ENCODE peak calls at places on chromosomes 3 and 15, in seven cellular contexts. Y is H1, D is HepG2, N is HCT116, P is K562, G is GM12878, K is SK-N-SH. Q is an unnamed sample.

GRCh38 chr3:84039091-84039490 is 919.7 kb upstream of the CADM2 start:
- DNase-seq in G (no peak), N (no peak), K (no peak), D (no peak), P (no peak), Y (no peak), Q (no peak)

GRCh38 chr15:39251413-39252197 is 329.3 kb upstream of the THBS1 start:
- DNase-seq in D (no peak), K (no peak), Y (no peak), N (no peak), G (peak; percentile 26), P (no peak), Q (no peak)

GRCh38 chr15:67127925-67128324 is 62.5 kb downstream of the SMAD3 start:
- DNase-seq in Y (no peak), P (no peak), N (peak; percentile 76), D (no peak), G (no peak), K (no peak), Q (no peak)

GRCh38 chr3:122005033-122005565 is 16.9 kb downstream of the ILDR1 start:
- DNase-seq in P (peak; percentile 45), G (peak; percentile 74), N (no peak), Y (no peak), D (no peak), K (no peak), Q (no peak)

GRCh38 chr15:29670266-29670665 is 152.0 kb downstream of the TJP1 start:
- DNase-seq in P (no peak), G (no peak), N (no peak), K (no peak), Y (no peak), D (no peak), Q (no peak)

GRCh38 chr3:56769125-56769709 is 32.5 kb downstream of the ARHGEF3 start:
- DNase-seq in K (no peak), Y (no peak), D (no peak), P (no peak), N (no peak), G (no peak), Q (no peak)

GRCh38 chr3:48018841-48019240 is 2.6 kb upstream of the MAP4 start:
- DNase-seq in G (no peak), D (peak; percentile 12), N (no peak), Y (no peak), K (no peak), P (no peak), Q (no peak)

GRCh38 chr3:126552688-126553283 is 5.9 kb downstream of the C3orf22 start:
- DNase-seq in K (peak; percentile 40), P (no peak), G (no peak), Y (peak; percentile 39), D (no peak), N (no peak), Q (no peak)

GRCh38 chr15:64895285-64896065 is 16.2 kb upstream of the ANKDD1A start:
- DNase-seq in D (no peak), P (no peak), Y (no peak), N (no peak), G (peak; percentile 77), K (no peak), Q (no peak)

GRCh38 chr3:65905648-65906211 is 133.0 kb downstream of the MAGI1 start:
- DNase-seq in D (no peak), G (no peak), N (no peak), K (no peak), Y (no peak), P (no peak), Q (no peak)

GRCh38 chr3:53350652-53351051 is 3.3 kb upstream of the DCP1A start:
- DNase-seq in G (no peak), Y (peak; percentile 43), K (peak; percentile 36), D (peak; percentile 14), N (peak; percentile 18), P (peak; percentile 41), Q (peak; percentile 18)

GRCh38 chr15:45573961-45574629 is 13.1 kb upstream of the BLOC1S6 start:
- DNase-seq in Y (peak; percentile 94), D (peak; percentile 61), G (no peak), P (peak; percentile 19), N (peak; percentile 53), K (peak; percentile 28), Q (peak; percentile 19)

GRCh38 chr15:64681424-64682024 is 93.9 kb downstream of the RBPMS2 start:
- DNase-seq in Y (no peak), G (no peak), P (peak; percentile 60), D (peak; percentile 72), K (peak; percentile 89), N (peak; percentile 61), Q (peak; percentile 79)

GRCh38 chr3:88219138-88219792 is 69.5 kb downstream of the C3orf38 start:
- DNase-seq in K (peak; percentile 28), N (no peak), Y (peak; percentile 66), P (no peak), D (peak; percentile 69), G (no peak), Q (peak; percentile 53)

GRCh38 chr3:22934973-22935372 is 268.2 kb upstream of the UBE2E2 start:
- DNase-seq in D (no peak), Y (no peak), K (no peak), N (no peak), G (no peak), P (no peak), Q (no peak)

GRCh38 chr3:77835916-77836315 is 796.0 kb downstream of the ROBO2 start:
- DNase-seq in D (no peak), Y (no peak), G (no peak), P (no peak), N (no peak), K (no peak), Q (no peak)

GRCh38 chr15:85582076-85582718 is 201.8 kb downstream of the AKAP13 start:
- DNase-seq in Y (no peak), N (no peak), G (peak; percentile 34), D (no peak), P (no peak), K (no peak), Q (no peak)
- TF ChIP-seq JUND in Y (no peak), N (no peak), G (no peak), D (no peak), P (no peak), K (no peak), Q (no peak)

DNA sequence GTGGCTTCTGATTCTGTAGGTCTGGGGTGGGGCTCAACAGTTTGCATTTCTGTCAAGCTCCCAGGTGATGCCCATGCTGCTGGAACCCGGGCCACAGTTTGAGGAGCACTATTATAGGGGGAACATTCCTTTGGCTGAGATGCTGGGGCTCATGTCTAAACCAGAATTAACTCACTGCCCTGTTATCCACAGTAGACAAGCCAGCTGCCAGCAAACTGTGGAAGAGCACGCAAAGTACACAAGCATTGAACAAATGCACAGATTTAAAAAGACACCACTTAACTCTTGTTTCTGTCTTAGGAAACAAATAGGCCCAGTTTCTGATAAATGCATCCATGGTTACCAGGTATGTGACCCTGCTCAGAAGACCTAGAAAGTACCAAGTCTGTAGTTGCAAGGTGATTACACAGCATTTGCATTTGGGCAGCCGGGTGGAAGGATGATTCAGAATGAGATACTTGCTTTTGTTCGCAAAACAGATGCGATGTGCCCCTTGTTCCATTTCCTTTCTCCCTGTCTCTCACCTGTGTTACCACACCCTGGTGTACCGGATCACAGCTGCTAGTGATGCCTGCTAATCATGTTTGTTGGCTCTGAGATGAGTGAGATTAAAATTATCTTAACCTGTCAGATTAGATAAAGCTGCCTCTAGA is 12.4 kb downstream of the GYG1 start:
- DNase-seq in K (no peak), Y (no peak), P (no peak), D (no peak), N (no peak), G (no peak), Q (no peak)
- TF ChIP-seq JUND in K (no peak), Y (no peak), P (no peak), D (no peak), N (no peak), G (no peak), Q (no peak)

GRCh38 chr3:196517919-196518318 is 2.8 kb upstream of the SMCO1 start:
- DNase-seq in G (no peak), N (no peak), D (no peak), P (no peak), K (no peak), Y (no peak), Q (peak; percentile 98)

GRCh38 chr3:196514913-196515621 is at the start of gene SMCO1:
- DNase-seq in Y (no peak), D (no peak), G (no peak), K (no peak), N (no peak), P (no peak), Q (no peak)

GRCh38 chr3:196519738-196520122 is 4.6 kb upstream of the SMCO1 start:
- DNase-seq in Y (no peak), N (no peak), P (no peak), G (no peak), K (no peak), D (no peak), Q (peak; percentile 55)

GRCh38 chr3:196517142-196517808 is 2.1 kb upstream of the SMCO1 start:
- DNase-seq in D (no peak), N (no peak), Y (no peak), P (no peak), G (no peak), K (no peak), Q (peak; percentile 38)

DNA sequence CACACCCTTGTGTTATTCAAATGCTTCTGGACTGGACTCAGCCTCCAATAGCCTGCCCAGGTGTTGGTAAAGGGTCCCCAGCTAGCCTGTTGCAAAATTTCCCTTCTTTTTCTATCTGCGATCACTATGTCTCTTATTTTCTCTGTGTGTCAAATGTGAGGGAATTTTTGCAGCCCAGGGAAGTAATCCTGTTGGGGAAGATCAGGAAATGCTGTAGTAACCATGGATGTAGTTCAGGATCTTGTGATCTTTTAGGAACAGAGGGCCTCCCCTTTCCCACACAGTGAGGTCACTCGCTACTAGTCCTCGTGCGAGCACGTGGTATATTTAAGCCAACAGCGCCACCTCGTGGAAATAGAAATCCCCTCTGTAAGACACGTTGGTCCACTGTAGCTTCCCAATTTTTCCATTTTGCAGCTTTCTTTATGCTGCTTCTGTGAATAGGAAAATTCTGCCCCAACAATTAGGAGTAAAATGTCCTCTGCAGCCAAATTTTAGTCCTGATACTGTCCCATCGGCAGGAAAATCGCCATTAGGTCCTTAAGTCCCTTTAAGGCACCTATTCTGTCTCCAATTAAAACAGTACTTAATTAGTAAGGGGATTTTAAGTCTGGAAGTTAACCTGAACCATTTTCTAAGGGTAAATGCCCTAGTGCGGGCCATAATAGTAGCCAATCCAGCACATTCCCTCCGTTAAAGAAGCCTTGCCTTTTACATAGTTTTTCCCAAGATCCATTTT is 4.0 kb upstream of the SMCO1 start:
- DNase-seq in Y (peak; percentile 85), G (no peak), K (peak; percentile 43), P (peak; percentile 77), D (peak; percentile 82), N (peak; percentile 86), Q (peak; percentile 96)
- TF ChIP-seq JUND in Y (no peak), G (no peak), K (no peak), P (peak; percentile 89), D (no peak), N (no peak), Q (no peak)

GRCh38 chr15:57031082-57031481 is 112.6 kb downstream of the TCF12 start:
- DNase-seq in G (no peak), D (no peak), N (no peak), K (no peak), Y (no peak), P (no peak), Q (no peak)
- TF ChIP-seq JUND in G (no peak), D (no peak), N (no peak), K (no peak), Y (no peak), P (no peak), Q (no peak)

DNA sequence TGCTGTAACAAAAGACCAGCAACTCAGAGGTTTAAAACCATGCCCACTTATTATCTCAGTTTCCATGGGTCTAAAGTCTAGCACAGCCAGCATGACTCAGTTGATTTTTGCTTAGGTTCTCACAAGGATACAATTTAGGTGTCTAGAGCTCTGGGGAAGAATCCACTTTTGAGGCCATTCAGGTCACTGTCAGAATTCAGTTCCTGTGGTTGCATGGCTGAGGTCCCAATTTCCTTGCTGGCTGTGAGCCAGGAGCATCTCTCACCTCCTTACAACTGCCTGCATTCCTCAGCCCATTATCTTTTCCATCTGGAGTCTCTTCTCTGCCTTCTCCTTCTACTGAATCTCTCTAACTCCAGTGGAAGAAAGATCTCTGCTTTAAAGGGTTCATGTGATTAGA is 240.5 kb upstream of the CFAP20DC start:
- DNase-seq in Y (no peak), P (no peak), D (no peak), G (no peak), K (no peak), N (no peak), Q (peak; percentile 46)
- TF ChIP-seq JUND in Y (no peak), P (no peak), D (no peak), G (no peak), K (no peak), N (no peak), Q (no peak)